ENCODE peak calls at places on chromosome 4, in nine cellular contexts. One of them, this sample, is unnamed.
A peak's percentile ranks its signal among the peaks of the same experiment; 100 is the strongest.

GRCh38 chr4:113292371-113293042 is 243.1 kb downstream of the ANK2 start:
- DNase-seq in heart left ventricle: no peak
- DNase-seq in cardiac muscle cell: peak; percentile 8
- DNase-seq in RWPE2: no peak
- DNase-seq in left ventricle myocardium inferior: peak; percentile 37
- DNase-seq in PC-9: no peak
- DNase-seq in tibial nerve: no peak
- DNase-seq in tibial artery: peak; percentile 42
- DNase-seq in hepatocyte: peak; percentile 26
- DNase-seq in this sample: peak; percentile 54

GRCh38 chr4:182236186-182236585 is 7.0 kb upstream of the TENM3 start:
- DNase-seq in PC-9: no peak
- DNase-seq in heart left ventricle: no peak
- DNase-seq in left ventricle myocardium inferior: no peak
- DNase-seq in tibial artery: no peak
- DNase-seq in cardiac muscle cell: no peak
- DNase-seq in RWPE2: no peak
- DNase-seq in hepatocyte: no peak
- DNase-seq in tibial nerve: no peak
- DNase-seq in this sample: no peak

GRCh38 chr4:156954598-156954997 is 17.0 kb downstream of the PDGFC start:
- DNase-seq in hepatocyte: no peak
- DNase-seq in PC-9: no peak
- DNase-seq in tibial artery: peak; percentile 37
- DNase-seq in RWPE2: no peak
- DNase-seq in left ventricle myocardium inferior: no peak
- DNase-seq in cardiac muscle cell: no peak
- DNase-seq in tibial nerve: no peak
- DNase-seq in heart left ventricle: peak; percentile 24
- DNase-seq in this sample: no peak

GRCh38 chr4:83876047-83876446 is 340.1 kb downstream of the GPAT3 start:
- DNase-seq in cardiac muscle cell: no peak
- DNase-seq in RWPE2: no peak
- DNase-seq in tibial nerve: no peak
- DNase-seq in hepatocyte: no peak
- DNase-seq in tibial artery: no peak
- DNase-seq in PC-9: no peak
- DNase-seq in heart left ventricle: no peak
- DNase-seq in left ventricle myocardium inferior: no peak
- DNase-seq in this sample: no peak

GRCh38 chr4:100823066-100823992 is 305.5 kb upstream of the EMCN start:
- DNase-seq in PC-9: no peak
- DNase-seq in RWPE2: no peak
- DNase-seq in tibial nerve: no peak
- DNase-seq in left ventricle myocardium inferior: no peak
- DNase-seq in hepatocyte: no peak
- DNase-seq in heart left ventricle: no peak
- DNase-seq in cardiac muscle cell: peak; percentile 9
- DNase-seq in tibial artery: no peak
- DNase-seq in this sample: no peak

GRCh38 chr4:83561381-83561780 is 25.5 kb downstream of the GPAT3 start:
- DNase-seq in heart left ventricle: peak; percentile 49
- DNase-seq in cardiac muscle cell: no peak
- DNase-seq in tibial nerve: peak; percentile 31
- DNase-seq in hepatocyte: no peak
- DNase-seq in tibial artery: peak; percentile 33
- DNase-seq in PC-9: no peak
- DNase-seq in RWPE2: no peak
- DNase-seq in left ventricle myocardium inferior: no peak
- DNase-seq in this sample: no peak

GRCh38 chr4:113355550-113356371 is 306.3 kb downstream of the ANK2 start:
- DNase-seq in left ventricle myocardium inferior: peak; percentile 22
- DNase-seq in PC-9: peak; percentile 53
- DNase-seq in cardiac muscle cell: no peak
- DNase-seq in RWPE2: no peak
- DNase-seq in tibial nerve: no peak
- DNase-seq in hepatocyte: peak; percentile 34
- DNase-seq in heart left ventricle: peak; percentile 60
- DNase-seq in tibial artery: peak; percentile 28
- DNase-seq in this sample: peak; percentile 16

GRCh38 chr4:111602848-111603247 is 542.4 kb upstream of the FAM241A start:
- DNase-seq in tibial nerve: no peak
- DNase-seq in PC-9: no peak
- DNase-seq in hepatocyte: no peak
- DNase-seq in heart left ventricle: no peak
- DNase-seq in tibial artery: no peak
- DNase-seq in RWPE2: no peak
- DNase-seq in cardiac muscle cell: no peak
- DNase-seq in left ventricle myocardium inferior: no peak
- DNase-seq in this sample: no peak

GRCh38 chr4:86935499-86935832 is 655 bp downstream of the AFF1 start:
- DNase-seq in RWPE2: no peak
- DNase-seq in PC-9: no peak
- DNase-seq in left ventricle myocardium inferior: no peak
- DNase-seq in cardiac muscle cell: peak; percentile 47
- DNase-seq in tibial artery: peak; percentile 49
- DNase-seq in tibial nerve: peak; percentile 33
- DNase-seq in hepatocyte: no peak
- DNase-seq in heart left ventricle: no peak
- DNase-seq in this sample: no peak

GRCh38 chr4:146308951-146309350 is 94.6 kb downstream of the REELD1 start:
- DNase-seq in cardiac muscle cell: no peak
- DNase-seq in tibial artery: no peak
- DNase-seq in left ventricle myocardium inferior: no peak
- DNase-seq in tibial nerve: no peak
- DNase-seq in heart left ventricle: no peak
- DNase-seq in PC-9: no peak
- DNase-seq in hepatocyte: no peak
- DNase-seq in RWPE2: no peak
- DNase-seq in this sample: no peak

GRCh38 chr4:26273308-26273980 is 47.4 kb upstream of the RBPJ start:
- DNase-seq in PC-9: no peak
- DNase-seq in hepatocyte: peak; percentile 41
- DNase-seq in heart left ventricle: peak; percentile 58
- DNase-seq in cardiac muscle cell: no peak
- DNase-seq in tibial nerve: peak; percentile 9
- DNase-seq in tibial artery: peak; percentile 40
- DNase-seq in RWPE2: no peak
- DNase-seq in left ventricle myocardium inferior: peak; percentile 37
- DNase-seq in this sample: peak; percentile 21

GRCh38 chr4:38385286-38386010 is 278.6 kb upstream of the KLF3 start:
- DNase-seq in PC-9: no peak
- DNase-seq in cardiac muscle cell: no peak
- DNase-seq in tibial nerve: no peak
- DNase-seq in left ventricle myocardium inferior: no peak
- DNase-seq in tibial artery: no peak
- DNase-seq in heart left ventricle: no peak
- DNase-seq in RWPE2: no peak
- DNase-seq in hepatocyte: peak; percentile 40
- DNase-seq in this sample: no peak

GRCh38 chr4:83890816-83891215 is 354.9 kb downstream of the GPAT3 start:
- DNase-seq in cardiac muscle cell: no peak
- DNase-seq in heart left ventricle: no peak
- DNase-seq in tibial artery: no peak
- DNase-seq in hepatocyte: no peak
- DNase-seq in PC-9: peak; percentile 2
- DNase-seq in left ventricle myocardium inferior: no peak
- DNase-seq in RWPE2: no peak
- DNase-seq in tibial nerve: no peak
- DNase-seq in this sample: no peak

GRCh38 chr4:69490271-69490670 is 5.4 kb downstream of the UGT2B4 start:
- DNase-seq in heart left ventricle: no peak
- DNase-seq in PC-9: no peak
- DNase-seq in tibial nerve: no peak
- DNase-seq in cardiac muscle cell: no peak
- DNase-seq in tibial artery: no peak
- DNase-seq in hepatocyte: no peak
- DNase-seq in left ventricle myocardium inferior: no peak
- DNase-seq in RWPE2: no peak
- DNase-seq in this sample: no peak

GRCh38 chr4:29309050-29309449 is 1411.1 kb upstream of the PCDH7 start:
- DNase-seq in cardiac muscle cell: no peak
- DNase-seq in PC-9: no peak
- DNase-seq in heart left ventricle: no peak
- DNase-seq in RWPE2: no peak
- DNase-seq in left ventricle myocardium inferior: no peak
- DNase-seq in hepatocyte: no peak
- DNase-seq in tibial artery: no peak
- DNase-seq in tibial nerve: no peak
- DNase-seq in this sample: no peak

GRCh38 chr4:100641326-100641725 is 123.5 kb upstream of the EMCN start:
- DNase-seq in hepatocyte: no peak
- DNase-seq in RWPE2: no peak
- DNase-seq in heart left ventricle: no peak
- DNase-seq in tibial nerve: no peak
- DNase-seq in PC-9: no peak
- DNase-seq in cardiac muscle cell: no peak
- DNase-seq in tibial artery: no peak
- DNase-seq in left ventricle myocardium inferior: no peak
- DNase-seq in this sample: no peak

GRCh38 chr4:145956288-145956890 is 17.8 kb upstream of the ZNF827 start:
- DNase-seq in RWPE2: no peak
- DNase-seq in PC-9: peak; percentile 10
- DNase-seq in tibial nerve: peak; percentile 53
- DNase-seq in cardiac muscle cell: peak; percentile 59
- DNase-seq in hepatocyte: peak; percentile 64
- DNase-seq in left ventricle myocardium inferior: no peak
- DNase-seq in heart left ventricle: no peak
- DNase-seq in tibial artery: no peak
- DNase-seq in this sample: no peak

GRCh38 chr4:38949416-38950051 is 81.9 kb downstream of the FAM114A1 start:
- DNase-seq in hepatocyte: no peak
- DNase-seq in heart left ventricle: no peak
- DNase-seq in RWPE2: no peak
- DNase-seq in tibial nerve: no peak
- DNase-seq in left ventricle myocardium inferior: no peak
- DNase-seq in cardiac muscle cell: no peak
- DNase-seq in tibial artery: no peak
- DNase-seq in PC-9: peak; percentile 11
- DNase-seq in this sample: no peak

GRCh38 chr4:122065149-122065548 is 87.0 kb upstream of the BLTP1 start:
- DNase-seq in hepatocyte: no peak
- DNase-seq in tibial nerve: no peak
- DNase-seq in cardiac muscle cell: no peak
- DNase-seq in RWPE2: no peak
- DNase-seq in left ventricle myocardium inferior: no peak
- DNase-seq in heart left ventricle: no peak
- DNase-seq in tibial artery: no peak
- DNase-seq in PC-9: no peak
- DNase-seq in this sample: no peak

GRCh38 chr4:150316332-150317205 is 238.3 kb downstream of the DCLK2 start:
- DNase-seq in RWPE2: no peak
- DNase-seq in PC-9: no peak
- DNase-seq in hepatocyte: no peak
- DNase-seq in left ventricle myocardium inferior: no peak
- DNase-seq in cardiac muscle cell: no peak
- DNase-seq in heart left ventricle: no peak
- DNase-seq in tibial nerve: no peak
- DNase-seq in tibial artery: no peak
- DNase-seq in this sample: no peak

DNA sequence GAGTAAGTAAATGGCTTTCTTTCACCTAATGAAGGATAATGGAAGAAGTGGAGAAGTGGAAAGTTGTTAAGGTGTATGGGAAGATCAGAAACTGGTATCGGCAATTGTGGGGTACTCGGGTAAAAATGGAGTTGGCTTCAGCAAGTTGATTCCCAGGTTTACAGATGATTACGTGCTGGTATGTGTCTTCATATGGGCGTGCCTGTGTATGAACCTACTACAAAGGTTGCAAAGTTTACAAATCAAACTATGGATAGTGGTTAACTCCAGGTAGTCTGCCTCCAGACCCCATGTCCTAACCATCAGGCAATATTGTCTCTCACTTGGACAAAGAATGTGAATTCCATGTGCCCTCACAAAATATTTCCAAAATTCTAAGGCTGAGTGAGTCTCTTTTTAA is 778 bp downstream of the TLR3 start:
- DNase-seq in PC-9: no peak
- DNase-seq in tibial artery: no peak
- DNase-seq in left ventricle myocardium inferior: no peak
- DNase-seq in heart left ventricle: no peak
- DNase-seq in tibial nerve: no peak
- DNase-seq in cardiac muscle cell: no peak
- DNase-seq in hepatocyte: no peak
- DNase-seq in RWPE2: no peak
- DNase-seq in this sample: no peak
- H3K9me3 ChIP-seq in PC-9: no peaks in the 10 kb centered on the region
- H3K9me3 ChIP-seq in tibial artery: no peaks in the 10 kb centered on the region
- H3K9me3 ChIP-seq in left ventricle myocardium inferior: no peaks in the 10 kb centered on the region
- H3K9me3 ChIP-seq in heart left ventricle: no peaks in the 10 kb centered on the region
- H3K9me3 ChIP-seq in tibial nerve: no peaks in the 10 kb centered on the region
- H3K9me3 ChIP-seq in cardiac muscle cell: no peaks in the 10 kb centered on the region
- H3K9me3 ChIP-seq in hepatocyte: no peaks in the 10 kb centered on the region
- H3K9me3 ChIP-seq in RWPE2: no peaks in the 10 kb centered on the region
- H3K9me3 ChIP-seq in this sample: no peaks in the 10 kb centered on the region

GRCh38 chr4:173666-174314 is 49.5 kb downstream of the ZNF718 start:
- DNase-seq in left ventricle myocardium inferior: no peak
- DNase-seq in RWPE2: no peak
- DNase-seq in hepatocyte: no peak
- DNase-seq in cardiac muscle cell: no peak
- DNase-seq in heart left ventricle: no peak
- DNase-seq in PC-9: no peak
- DNase-seq in tibial nerve: no peak
- DNase-seq in tibial artery: no peak
- DNase-seq in this sample: no peak
- H3K9me3 ChIP-seq in left ventricle myocardium inferior: peaks cover 99% of the 10 kb centered on the region
- H3K9me3 ChIP-seq in RWPE2: peaks cover 28% of the 10 kb centered on the region
- H3K9me3 ChIP-seq in hepatocyte: peaks cover 42% of the 10 kb centered on the region
- H3K9me3 ChIP-seq in cardiac muscle cell: peaks cover 2% of the 10 kb centered on the region
- H3K9me3 ChIP-seq in heart left ventricle: peaks cover 7% of the 10 kb centered on the region
- H3K9me3 ChIP-seq in PC-9: no peaks in the 10 kb centered on the region
- H3K9me3 ChIP-seq in tibial nerve: peaks cover 4% of the 10 kb centered on the region
- H3K9me3 ChIP-seq in tibial artery: peaks cover 83% of the 10 kb centered on the region
- H3K9me3 ChIP-seq in this sample: peaks cover 81% of the 10 kb centered on the region

DNA sequence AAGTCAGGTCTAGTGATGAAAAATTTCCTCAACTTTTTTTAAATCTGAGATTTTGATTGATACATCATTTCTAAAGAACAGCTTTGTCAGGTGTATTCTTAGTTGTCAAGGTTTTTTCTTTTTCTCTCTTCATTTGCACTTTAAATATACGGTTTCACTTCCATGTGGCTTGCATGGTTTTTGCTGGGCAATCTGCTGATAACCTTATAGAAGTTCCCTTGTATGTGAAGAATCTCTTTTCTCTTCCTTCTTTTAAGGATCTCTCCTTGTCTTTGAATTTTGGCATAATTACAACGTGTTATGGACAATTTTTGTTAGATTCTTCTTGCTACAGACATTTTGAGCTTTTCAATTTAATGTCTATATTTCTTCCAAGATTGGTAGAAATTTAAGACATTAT is 76.4 kb downstream of the ZNF721 start:
- DNase-seq in hepatocyte: no peak
- DNase-seq in tibial artery: no peak
- DNase-seq in PC-9: no peak
- DNase-seq in left ventricle myocardium inferior: no peak
- DNase-seq in heart left ventricle: no peak
- DNase-seq in cardiac muscle cell: no peak
- DNase-seq in tibial nerve: no peak
- DNase-seq in RWPE2: no peak
- DNase-seq in this sample: no peak
- H3K9me3 ChIP-seq in hepatocyte: peaks cover 72% of the 10 kb centered on the region
- H3K9me3 ChIP-seq in tibial artery: peaks cover 89% of the 10 kb centered on the region
- H3K9me3 ChIP-seq in PC-9: peaks cover 35% of the 10 kb centered on the region
- H3K9me3 ChIP-seq in left ventricle myocardium inferior: peaks cover 100% of the 10 kb centered on the region
- H3K9me3 ChIP-seq in heart left ventricle: peaks cover 36% of the 10 kb centered on the region
- H3K9me3 ChIP-seq in cardiac muscle cell: peaks cover 3% of the 10 kb centered on the region
- H3K9me3 ChIP-seq in tibial nerve: peaks cover 34% of the 10 kb centered on the region
- H3K9me3 ChIP-seq in RWPE2: peaks cover 60% of the 10 kb centered on the region
- H3K9me3 ChIP-seq in this sample: peaks cover 100% of the 10 kb centered on the region

GRCh38 chr4:7984286-7984925 is 44.7 kb upstream of the AFAP1 start:
- DNase-seq in tibial artery: no peak
- DNase-seq in tibial nerve: no peak
- DNase-seq in cardiac muscle cell: no peak
- DNase-seq in PC-9: no peak
- DNase-seq in left ventricle myocardium inferior: no peak
- DNase-seq in hepatocyte: no peak
- DNase-seq in heart left ventricle: no peak
- DNase-seq in RWPE2: no peak
- DNase-seq in this sample: no peak
- H3K9me3 ChIP-seq in tibial artery: no peaks in the 10 kb centered on the region
- H3K9me3 ChIP-seq in tibial nerve: no peaks in the 10 kb centered on the region
- H3K9me3 ChIP-seq in cardiac muscle cell: no peaks in the 10 kb centered on the region
- H3K9me3 ChIP-seq in PC-9: no peaks in the 10 kb centered on the region
- H3K9me3 ChIP-seq in left ventricle myocardium inferior: peaks cover 6% of the 10 kb centered on the region
- H3K9me3 ChIP-seq in hepatocyte: no peaks in the 10 kb centered on the region
- H3K9me3 ChIP-seq in heart left ventricle: no peaks in the 10 kb centered on the region
- H3K9me3 ChIP-seq in RWPE2: peaks cover 2% of the 10 kb centered on the region
- H3K9me3 ChIP-seq in this sample: peaks cover 4% of the 10 kb centered on the region

This sample was measured in psoas muscle.